ENCODE peak calls at places on chromosomes 3 and 15, in five cellular contexts. One of them, this sample, is unnamed.

GRCh38 chr3:141462176-141462859 is 24.5 kb upstream of the RASA2 start:
- DNase-seq in breast epithelium: no peak
- DNase-seq in OCI-M1: no peak
- DNase-seq in mucosa of gallbladder: no peak
- DNase-seq in stimulated activated CD8-positive, alpha-beta memory T cell treated with anti-CD3 and anti-CD28 coated beads, Interleukin-2, amount 100 ng/mL, for 1 hour: no peak
- DNase-seq in this sample: peak

GRCh38 chr15:68687136-68687735 is 108.4 kb downstream of the CORO2B start:
- DNase-seq in breast epithelium: no peak
- DNase-seq in OCI-M1: no peak
- DNase-seq in mucosa of gallbladder: no peak
- DNase-seq in stimulated activated CD8-positive, alpha-beta memory T cell treated with anti-CD3 and anti-CD28 coated beads, Interleukin-2, amount 100 ng/mL, for 1 hour: no peak
- DNase-seq in this sample: no peak

GRCh38 chr3:161035711-161036110 is 69.4 kb downstream of the B3GALNT1 start:
- DNase-seq in breast epithelium: no peak
- DNase-seq in OCI-M1: peak
- DNase-seq in mucosa of gallbladder: no peak
- DNase-seq in stimulated activated CD8-positive, alpha-beta memory T cell treated with anti-CD3 and anti-CD28 coated beads, Interleukin-2, amount 100 ng/mL, for 1 hour: no peak
- DNase-seq in this sample: peak

GRCh38 chr3:23875326-23875725 is 41.5 kb downstream of the NKIRAS1 start:
- DNase-seq in breast epithelium: no peak
- DNase-seq in OCI-M1: no peak
- DNase-seq in mucosa of gallbladder: no peak
- DNase-seq in stimulated activated CD8-positive, alpha-beta memory T cell treated with anti-CD3 and anti-CD28 coated beads, Interleukin-2, amount 100 ng/mL, for 1 hour: no peak
- DNase-seq in this sample: no peak

GRCh38 chr3:127139601-127140500 is 53.1 kb upstream of the PRR23E start:
- DNase-seq in breast epithelium: no peak
- DNase-seq in OCI-M1: no peak
- DNase-seq in mucosa of gallbladder: no peak
- DNase-seq in stimulated activated CD8-positive, alpha-beta memory T cell treated with anti-CD3 and anti-CD28 coated beads, Interleukin-2, amount 100 ng/mL, for 1 hour: no peak
- DNase-seq in this sample: no peak

GRCh38 chr3:66480666-66481065 is 20.2 kb downstream of the LRIG1 start:
- DNase-seq in breast epithelium: no peak
- DNase-seq in OCI-M1: peak
- DNase-seq in mucosa of gallbladder: no peak
- DNase-seq in stimulated activated CD8-positive, alpha-beta memory T cell treated with anti-CD3 and anti-CD28 coated beads, Interleukin-2, amount 100 ng/mL, for 1 hour: no peak
- DNase-seq in this sample: peak

GRCh38 chr3:179865876-179866505 is 170.7 kb downstream of the PEX5L start:
- DNase-seq in breast epithelium: no peak
- DNase-seq in OCI-M1: no peak
- DNase-seq in mucosa of gallbladder: no peak
- DNase-seq in stimulated activated CD8-positive, alpha-beta memory T cell treated with anti-CD3 and anti-CD28 coated beads, Interleukin-2, amount 100 ng/mL, for 1 hour: no peak
- DNase-seq in this sample: no peak

GRCh38 chr3:190585771-190586630 is 72.1 kb downstream of the IL1RAP start:
- DNase-seq in breast epithelium: no peak
- DNase-seq in OCI-M1: peak
- DNase-seq in mucosa of gallbladder: peak
- DNase-seq in stimulated activated CD8-positive, alpha-beta memory T cell treated with anti-CD3 and anti-CD28 coated beads, Interleukin-2, amount 100 ng/mL, for 1 hour: no peak
- DNase-seq in this sample: peak

GRCh38 chr3:147393261-147393964 is 12.9 kb downstream of the ZIC4 start:
- DNase-seq in breast epithelium: no peak
- DNase-seq in OCI-M1: no peak
- DNase-seq in mucosa of gallbladder: no peak
- DNase-seq in stimulated activated CD8-positive, alpha-beta memory T cell treated with anti-CD3 and anti-CD28 coated beads, Interleukin-2, amount 100 ng/mL, for 1 hour: no peak
- DNase-seq in this sample: no peak

GRCh38 chr15:69815793-69816192 is 281.9 kb downstream of the TLE3 start:
- DNase-seq in breast epithelium: no peak
- DNase-seq in OCI-M1: no peak
- DNase-seq in mucosa of gallbladder: no peak
- DNase-seq in stimulated activated CD8-positive, alpha-beta memory T cell treated with anti-CD3 and anti-CD28 coated beads, Interleukin-2, amount 100 ng/mL, for 1 hour: no peak
- DNase-seq in this sample: no peak

GRCh38 chr3:133910422-133910821 is 14.7 kb upstream of the RAB6B start:
- DNase-seq in breast epithelium: no peak
- DNase-seq in OCI-M1: no peak
- DNase-seq in mucosa of gallbladder: no peak
- DNase-seq in stimulated activated CD8-positive, alpha-beta memory T cell treated with anti-CD3 and anti-CD28 coated beads, Interleukin-2, amount 100 ng/mL, for 1 hour: no peak
- DNase-seq in this sample: no peak

GRCh38 chr3:12948891-12949711 is 107.7 kb upstream of the RPL32 start:
- DNase-seq in breast epithelium: no peak
- DNase-seq in OCI-M1: peak
- DNase-seq in mucosa of gallbladder: no peak
- DNase-seq in stimulated activated CD8-positive, alpha-beta memory T cell treated with anti-CD3 and anti-CD28 coated beads, Interleukin-2, amount 100 ng/mL, for 1 hour: no peak
- DNase-seq in this sample: peak

GRCh38 chr3:156553705-156554356 is 1.1 kb downstream of the SSR3 start:
- DNase-seq in breast epithelium: no peak
- DNase-seq in OCI-M1: peak
- DNase-seq in mucosa of gallbladder: no peak
- DNase-seq in stimulated activated CD8-positive, alpha-beta memory T cell treated with anti-CD3 and anti-CD28 coated beads, Interleukin-2, amount 100 ng/mL, for 1 hour: no peak
- DNase-seq in this sample: no peak